ENCODE peak calls at places on chromosomes 2 and 18, in four cellular contexts. T, W, U and V are unnamed samples.

GRCh38 chr2:126945118-126945517 is 46.4 kb downstream of the TEX51 start:
- DNase-seq in W (no peak), U (no peak), T (no peak), V (no peak)

GRCh38 chr18:36809590-36810381 is 19.0 kb downstream of the TPGS2 start:
- DNase-seq in U (no peak), T (peak), W (peak), V (peak)

GRCh38 chr2:208062113-208062512 is 36.8 kb upstream of the PLEKHM3 start:
- DNase-seq in W (no peak), T (no peak), U (no peak), V (peak)

GRCh38 chr2:45134726-45135125 is 125.5 kb upstream of the SIX2 start:
- DNase-seq in U (no peak), W (peak), T (no peak), V (no peak)

GRCh38 chr2:173431191-173431590 is 76.5 kb downstream of the CDCA7 start:
- DNase-seq in U (no peak), T (no peak), W (no peak), V (no peak)

GRCh38 chr2:42307180-42307579 is 53.8 kb downstream of the COX7A2L start:
- DNase-seq in T (no peak), W (no peak), U (no peak), V (no peak)

GRCh38 chr2:29405266-29405665 is 290.1 kb downstream of the CLIP4 start:
- DNase-seq in U (no peak), T (no peak), W (no peak), V (no peak)

GRCh38 chr18:55688066-55688465 is 100.1 kb upstream of the TCF4 start:
- DNase-seq in T (no peak), U (no peak), W (no peak), V (no peak)

GRCh38 chr2:192151848-192152247 is 42.9 kb downstream of the TMEFF2 start:
- DNase-seq in W (peak), T (peak), U (no peak), V (no peak)

GRCh38 chr2:218618102-218618860 is 10.6 kb downstream of the PLCD4 start:
- DNase-seq in U (no peak), W (no peak), T (no peak), V (no peak)

GRCh38 chr18:46462523-46462922 is 194.5 kb downstream of the LOXHD1 start:
- DNase-seq in U (no peak), W (no peak), T (peak), V (no peak)

GRCh38 chr2:3483227-3483985 is 35.9 kb downstream of the ADI1 start:
- DNase-seq in W (no peak), U (no peak), T (no peak), V (peak)

GRCh38 chr2:66576381-66577330 is 141.7 kb downstream of the MEIS1 start:
- DNase-seq in T (no peak), W (peak), U (peak), V (peak)

GRCh38 chr2:42047488-42048317 is at the start of gene PKDCC:
- DNase-seq in U (peak), T (peak), W (peak), V (peak)

GRCh38 chr2:219520079-219520478 is 5.8 kb downstream of the ASIC4 start:
- DNase-seq in T (no peak), W (no peak), U (no peak), V (no peak)

GRCh38 chr2:85878719-85879390 is 9.9 kb downstream of the ST3GAL5 start:
- DNase-seq in W (no peak), T (no peak), U (no peak), V (no peak)

GRCh38 chr2:72915907-72916742 is 1.2 kb upstream of the EMX1 start:
- DNase-seq in W (no peak), T (no peak), U (peak), V (no peak)

GRCh38 chr2:242054406-242054805 is 184.9 kb downstream of the RTP5 start:
- DNase-seq in T (no peak), U (no peak), W (no peak), V (no peak)

GRCh38 chr2:219029829-219030165 is 11.5 kb downstream of the CFAP65 start:
- DNase-seq in W (peak), U (no peak), T (peak), V (peak)

GRCh38 chr2:150487537-150488429 is at the start of gene RND3:
- DNase-seq in U (peak), T (peak), W (peak), V (peak)

GRCh38 chr2:191274404-191274803 is 29.2 kb downstream of the MYO1B start:
- DNase-seq in U (no peak), T (no peak), W (no peak), V (no peak)

GRCh38 chr2:39202639-39203369 is 41.0 kb downstream of the CDKL4 start:
- DNase-seq in W (no peak), T (no peak), U (no peak), V (no peak)

GRCh38 chr2:217553689-217554088 is 449.1 kb downstream of the TNS1 start:
- DNase-seq in T (no peak), U (no peak), W (peak), V (no peak)

GRCh38 chr2:64267699-64268098 is 123.5 kb upstream of the PELI1 start:
- DNase-seq in U (no peak), T (no peak), W (peak), V (no peak)

GRCh38 chr2:215654177-215654850 is 218.4 kb upstream of the FN1 start:
- DNase-seq in W (peak), U (no peak), T (no peak), V (no peak)